ENCODE peak calls at places on chromosomes 13 and 19, in five cellular contexts. One of them, this sample, is unnamed. For H3K9me3, the result is how much of the 10 kb centered on the place peaks cover.

GRCh38 chr19:38039966-38040365 is 133.0 kb downstream of the SIPA1L3 start:
- DNase-seq in OCI-LY7: no peak
- DNase-seq in mucosa of descending colon: no peak
- DNase-seq in tibial nerve: no peak
- DNase-seq in CD8-positive, alpha-beta memory T cell: no peak
- DNase-seq in this sample: no peak

GRCh38 chr13:108225440-108225839 is 7.2 kb downstream of the ABHD13 start:
- DNase-seq in OCI-LY7: no peak
- DNase-seq in mucosa of descending colon: no peak
- DNase-seq in tibial nerve: no peak
- DNase-seq in CD8-positive, alpha-beta memory T cell: no peak
- DNase-seq in this sample: no peak

GRCh38 chr13:98050041-98050466 is 92.8 kb upstream of the FARP1 start:
- DNase-seq in OCI-LY7: no peak
- DNase-seq in mucosa of descending colon: no peak
- DNase-seq in tibial nerve: no peak
- DNase-seq in CD8-positive, alpha-beta memory T cell: no peak
- DNase-seq in this sample: no peak

GRCh38 chr13:74129500-74130144 is 4.6 kb downstream of the KLF12 start:
- DNase-seq in OCI-LY7: peak
- DNase-seq in mucosa of descending colon: no peak
- DNase-seq in tibial nerve: no peak
- DNase-seq in CD8-positive, alpha-beta memory T cell: peak
- DNase-seq in this sample: no peak

GRCh38 chr19:38735257-38735686 is 9.0 kb downstream of the CAPN12 start:
- DNase-seq in OCI-LY7: peak
- DNase-seq in mucosa of descending colon: peak
- DNase-seq in tibial nerve: no peak
- DNase-seq in CD8-positive, alpha-beta memory T cell: peak
- DNase-seq in this sample: no peak

GRCh38 chr13:51785592-51786424 is 18.2 kb downstream of the DHRS12 start:
- DNase-seq in OCI-LY7: no peak
- DNase-seq in mucosa of descending colon: no peak
- DNase-seq in tibial nerve: no peak
- DNase-seq in CD8-positive, alpha-beta memory T cell: no peak
- DNase-seq in this sample: no peak

GRCh38 chr13:40987606-40988280 is 31.4 kb downstream of the ELF1 start:
- DNase-seq in OCI-LY7: no peak
- DNase-seq in mucosa of descending colon: no peak
- DNase-seq in tibial nerve: no peak
- DNase-seq in CD8-positive, alpha-beta memory T cell: no peak
- DNase-seq in this sample: no peak

GRCh38 chr13:45602183-45602582 is 13.4 kb downstream of the ERICH6B start:
- DNase-seq in OCI-LY7: no peak
- DNase-seq in mucosa of descending colon: no peak
- DNase-seq in tibial nerve: no peak
- DNase-seq in CD8-positive, alpha-beta memory T cell: no peak
- DNase-seq in this sample: no peak

GRCh38 chr19:29001006-29001921 is 211.7 kb downstream of the UQCRFS1 start:
- DNase-seq in OCI-LY7: no peak
- DNase-seq in mucosa of descending colon: no peak
- DNase-seq in tibial nerve: no peak
- DNase-seq in CD8-positive, alpha-beta memory T cell: no peak
- DNase-seq in this sample: no peak

GRCh38 chr13:27622881-27623280 is 1.2 kb downstream of the POLR1D start:
- DNase-seq in OCI-LY7: peak
- DNase-seq in mucosa of descending colon: no peak
- DNase-seq in tibial nerve: no peak
- DNase-seq in CD8-positive, alpha-beta memory T cell: no peak
- DNase-seq in this sample: no peak

GRCh38 chr19:6224308-6224675 is 55.5 kb downstream of the MLLT1 start:
- DNase-seq in OCI-LY7: no peak
- DNase-seq in mucosa of descending colon: peak
- DNase-seq in tibial nerve: no peak
- DNase-seq in CD8-positive, alpha-beta memory T cell: peak
- DNase-seq in this sample: no peak

GRCh38 chr13:52405767-52406494 is at the start of gene THSD1:
- DNase-seq in OCI-LY7: no peak
- DNase-seq in mucosa of descending colon: peak
- DNase-seq in tibial nerve: peak
- DNase-seq in CD8-positive, alpha-beta memory T cell: peak
- DNase-seq in this sample: peak

GRCh38 chr13:88857256-88857655 is 1186.1 kb downstream of the SLITRK5 start:
- DNase-seq in OCI-LY7: no peak
- DNase-seq in mucosa of descending colon: no peak
- DNase-seq in tibial nerve: no peak
- DNase-seq in CD8-positive, alpha-beta memory T cell: no peak
- DNase-seq in this sample: no peak

GRCh38 chr13:83538636-83539035 is 343.6 kb downstream of the SLITRK1 start:
- DNase-seq in OCI-LY7: no peak
- DNase-seq in mucosa of descending colon: no peak
- DNase-seq in tibial nerve: no peak
- DNase-seq in CD8-positive, alpha-beta memory T cell: no peak
- DNase-seq in this sample: no peak

GRCh38 chr13:20780318-20780717 is 6.6 kb upstream of the EEF1AKMT1 start:
- DNase-seq in OCI-LY7: no peak
- DNase-seq in mucosa of descending colon: no peak
- DNase-seq in tibial nerve: no peak
- DNase-seq in CD8-positive, alpha-beta memory T cell: no peak
- DNase-seq in this sample: no peak

GRCh38 chr19:32359581-32359980 is 14.2 kb downstream of the ZNF507 start:
- DNase-seq in OCI-LY7: no peak
- DNase-seq in mucosa of descending colon: no peak
- DNase-seq in tibial nerve: no peak
- DNase-seq in CD8-positive, alpha-beta memory T cell: no peak
- DNase-seq in this sample: no peak

GRCh38 chr19:29690842-29691241 is 24.2 kb downstream of the C19orf12 start:
- DNase-seq in OCI-LY7: peak
- DNase-seq in mucosa of descending colon: no peak
- DNase-seq in tibial nerve: no peak
- DNase-seq in CD8-positive, alpha-beta memory T cell: peak
- DNase-seq in this sample: no peak

GRCh38 chr13:114148521-114148855 is 16.1 kb upstream of the RASA3 start:
- DNase-seq in OCI-LY7: no peak
- DNase-seq in mucosa of descending colon: peak
- DNase-seq in tibial nerve: no peak
- DNase-seq in CD8-positive, alpha-beta memory T cell: peak
- DNase-seq in this sample: peak

GRCh38 chr13:108227651-108228272 is 9.6 kb downstream of the ABHD13 start:
- DNase-seq in OCI-LY7: peak
- DNase-seq in mucosa of descending colon: no peak
- DNase-seq in tibial nerve: no peak
- DNase-seq in CD8-positive, alpha-beta memory T cell: no peak
- DNase-seq in this sample: no peak

GRCh38 chr13:27044837-27045570 is 126.6 kb downstream of the USP12 start:
- DNase-seq in OCI-LY7: peak
- DNase-seq in mucosa of descending colon: no peak
- DNase-seq in tibial nerve: no peak
- DNase-seq in CD8-positive, alpha-beta memory T cell: peak
- DNase-seq in this sample: no peak

GRCh38 chr13:34682406-34682805 is 259.7 kb upstream of the NBEA start:
- DNase-seq in OCI-LY7: no peak
- DNase-seq in mucosa of descending colon: no peak
- DNase-seq in tibial nerve: no peak
- DNase-seq in CD8-positive, alpha-beta memory T cell: no peak
- DNase-seq in this sample: no peak

GRCh38 chr13:52399708-52400107 is 6.3 kb downstream of the THSD1 start:
- DNase-seq in OCI-LY7: no peak
- DNase-seq in mucosa of descending colon: no peak
- DNase-seq in tibial nerve: no peak
- DNase-seq in CD8-positive, alpha-beta memory T cell: no peak
- DNase-seq in this sample: no peak

GRCh38 chr13:64239372-64239771 is 2823.7 kb upstream of the PCDH20 start:
- DNase-seq in OCI-LY7: no peak
- DNase-seq in mucosa of descending colon: no peak
- DNase-seq in tibial nerve: no peak
- DNase-seq in CD8-positive, alpha-beta memory T cell: no peak
- DNase-seq in this sample: no peak

GRCh38 chr13:108679989-108680388 is 50.6 kb downstream of the MYO16 start:
- DNase-seq in OCI-LY7: no peak
- DNase-seq in mucosa of descending colon: no peak
- DNase-seq in tibial nerve: no peak
- DNase-seq in CD8-positive, alpha-beta memory T cell: no peak
- DNase-seq in this sample: no peak

GRCh38 chr19:44796701-44797115 is 12.2 kb upstream of the BCAM start:
- DNase-seq in OCI-LY7: peak
- DNase-seq in mucosa of descending colon: no peak
- DNase-seq in tibial nerve: no peak
- DNase-seq in CD8-positive, alpha-beta memory T cell: no peak
- DNase-seq in this sample: no peak

GRCh38 chr13:55816976-55817601 is 1323.6 kb upstream of the PRR20A start:
- DNase-seq in OCI-LY7: no peak
- DNase-seq in mucosa of descending colon: no peak
- DNase-seq in tibial nerve: no peak
- DNase-seq in CD8-positive, alpha-beta memory T cell: no peak
- DNase-seq in this sample: no peak

GRCh38 chr13:82717249-82717648 is 1165.0 kb downstream of the SLITRK1 start:
- DNase-seq in OCI-LY7: no peak
- DNase-seq in mucosa of descending colon: no peak
- DNase-seq in tibial nerve: no peak
- DNase-seq in CD8-positive, alpha-beta memory T cell: no peak
- DNase-seq in this sample: no peak

GRCh38 chr13:104466016-104466415 is 1399.8 kb upstream of the SLC10A2 start:
- DNase-seq in OCI-LY7: no peak
- DNase-seq in mucosa of descending colon: no peak
- DNase-seq in tibial nerve: no peak
- DNase-seq in CD8-positive, alpha-beta memory T cell: no peak
- DNase-seq in this sample: no peak

GRCh38 chr13:98279473-98280175 is 102.6 kb upstream of the RNF113B start:
- DNase-seq in OCI-LY7: peak
- DNase-seq in mucosa of descending colon: no peak
- DNase-seq in tibial nerve: no peak
- DNase-seq in CD8-positive, alpha-beta memory T cell: no peak
- DNase-seq in this sample: no peak

GRCh38 chr19:33280351-33280921 is 21.9 kb downstream of the CEBPA start:
- DNase-seq in OCI-LY7: no peak
- DNase-seq in mucosa of descending colon: peak
- DNase-seq in tibial nerve: no peak
- DNase-seq in CD8-positive, alpha-beta memory T cell: no peak
- DNase-seq in this sample: no peak

GRCh38 chr13:73390100-73390499 is 331.3 kb downstream of the KLF5 start:
- DNase-seq in OCI-LY7: no peak
- DNase-seq in mucosa of descending colon: no peak
- DNase-seq in tibial nerve: no peak
- DNase-seq in CD8-positive, alpha-beta memory T cell: no peak
- DNase-seq in this sample: no peak

GRCh38 chr13:84997858-84998257 is 801.4 kb downstream of the SLITRK6 start:
- DNase-seq in OCI-LY7: no peak
- DNase-seq in mucosa of descending colon: no peak
- DNase-seq in tibial nerve: no peak
- DNase-seq in CD8-positive, alpha-beta memory T cell: no peak
- DNase-seq in this sample: no peak

GRCh38 chr19:10112895-10113591 is 1.6 kb downstream of the P2RY11 start:
- DNase-seq in OCI-LY7: peak
- DNase-seq in mucosa of descending colon: peak
- DNase-seq in tibial nerve: no peak
- DNase-seq in CD8-positive, alpha-beta memory T cell: peak
- DNase-seq in this sample: peak

GRCh38 chr19:46324277-46324676 is 22.6 kb upstream of the PPP5C start:
- DNase-seq in OCI-LY7: no peak
- DNase-seq in mucosa of descending colon: no peak
- DNase-seq in tibial nerve: no peak
- DNase-seq in CD8-positive, alpha-beta memory T cell: no peak
- DNase-seq in this sample: no peak
- H3K9me3 ChIP-seq in OCI-LY7: under half
- H3K9me3 ChIP-seq in mucosa of descending colon: under half
- H3K9me3 ChIP-seq in tibial nerve: under half
- H3K9me3 ChIP-seq in CD8-positive, alpha-beta memory T cell: under half
- H3K9me3 ChIP-seq in this sample: under half

GRCh38 chr19:53652476-53652875 is 20.7 kb downstream of the DPRX start:
- DNase-seq in OCI-LY7: no peak
- DNase-seq in mucosa of descending colon: no peak
- DNase-seq in tibial nerve: no peak
- DNase-seq in CD8-positive, alpha-beta memory T cell: no peak
- DNase-seq in this sample: no peak
- H3K9me3 ChIP-seq in OCI-LY7: under half
- H3K9me3 ChIP-seq in mucosa of descending colon: half or more
- H3K9me3 ChIP-seq in tibial nerve: under half
- H3K9me3 ChIP-seq in CD8-positive, alpha-beta memory T cell: under half
- H3K9me3 ChIP-seq in this sample: under half

DNA sequence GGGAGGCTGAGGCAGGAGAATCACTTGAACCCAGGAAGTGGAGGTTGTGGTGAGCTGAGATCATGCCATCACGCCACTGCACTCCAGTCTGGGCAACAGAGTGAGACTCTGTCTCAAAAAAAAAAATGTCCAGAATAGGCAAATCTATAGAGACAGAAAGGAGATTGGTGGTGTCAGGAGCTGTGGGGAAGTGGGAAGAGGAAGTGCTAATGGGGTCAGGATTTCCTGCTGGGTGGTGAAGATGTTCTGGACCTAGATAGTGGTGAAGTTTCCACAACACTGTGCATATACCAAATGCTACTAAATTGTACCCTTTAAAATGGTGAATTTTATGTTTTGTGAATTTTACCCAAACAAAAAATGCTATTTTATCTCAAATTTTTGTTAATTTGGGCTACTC is 7.6 kb upstream of the CYP4F3 start:
- DNase-seq in OCI-LY7: no peak
- DNase-seq in mucosa of descending colon: no peak
- DNase-seq in tibial nerve: no peak
- DNase-seq in CD8-positive, alpha-beta memory T cell: no peak
- DNase-seq in this sample: no peak
- H3K9me3 ChIP-seq in OCI-LY7: under half
- H3K9me3 ChIP-seq in mucosa of descending colon: under half
- H3K9me3 ChIP-seq in tibial nerve: under half
- H3K9me3 ChIP-seq in CD8-positive, alpha-beta memory T cell: under half
- H3K9me3 ChIP-seq in this sample: under half

GRCh38 chr19:56403261-56403660 is 871 bp upstream of the ZNF583 start:
- DNase-seq in OCI-LY7: no peak
- DNase-seq in mucosa of descending colon: no peak
- DNase-seq in tibial nerve: no peak
- DNase-seq in CD8-positive, alpha-beta memory T cell: no peak
- DNase-seq in this sample: no peak

GRCh38 chr19:56403764-56404704 is at the start of gene ZNF583:
- DNase-seq in OCI-LY7: peak
- DNase-seq in mucosa of descending colon: peak
- DNase-seq in tibial nerve: peak
- DNase-seq in CD8-positive, alpha-beta memory T cell: peak
- DNase-seq in this sample: peak

GRCh38 chr19:56400485-56400884 is 3.6 kb upstream of the ZNF583 start:
- DNase-seq in OCI-LY7: no peak
- DNase-seq in mucosa of descending colon: no peak
- DNase-seq in tibial nerve: no peak
- DNase-seq in CD8-positive, alpha-beta memory T cell: no peak
- DNase-seq in this sample: no peak

GRCh38 chr19:56404705-56405056 is 549 bp downstream of the ZNF583 start:
- DNase-seq in OCI-LY7: no peak
- DNase-seq in mucosa of descending colon: no peak
- DNase-seq in tibial nerve: no peak
- DNase-seq in CD8-positive, alpha-beta memory T cell: peak
- DNase-seq in this sample: no peak

DNA sequence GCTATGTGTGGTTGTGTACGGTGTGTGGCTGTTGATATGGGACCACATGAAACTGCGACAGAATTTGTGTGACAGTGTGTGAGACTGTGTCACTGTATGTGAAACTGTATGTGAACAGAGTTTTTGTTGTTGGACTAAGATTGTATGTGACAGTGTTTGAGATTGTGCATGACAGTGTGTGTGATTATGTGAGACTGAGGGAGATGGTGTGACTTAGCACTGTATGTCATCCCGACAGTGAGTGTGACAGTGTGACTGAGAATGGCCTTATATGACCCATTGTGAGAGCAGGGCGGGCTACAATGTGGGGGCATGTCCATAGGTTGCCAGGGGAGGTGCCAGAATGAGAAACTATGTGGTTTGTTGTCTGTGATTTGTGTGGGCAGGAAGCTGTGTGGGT is 930 bp downstream of the ZNF583 start:
- DNase-seq in OCI-LY7: no peak
- DNase-seq in mucosa of descending colon: no peak
- DNase-seq in tibial nerve: no peak
- DNase-seq in CD8-positive, alpha-beta memory T cell: no peak
- DNase-seq in this sample: no peak
- H3K9me3 ChIP-seq in OCI-LY7: under half
- H3K9me3 ChIP-seq in mucosa of descending colon: half or more
- H3K9me3 ChIP-seq in tibial nerve: under half
- H3K9me3 ChIP-seq in CD8-positive, alpha-beta memory T cell: under half
- H3K9me3 ChIP-seq in this sample: under half